ENCODE peak calls at places on chromosomes 6 and 20, in ten cellular contexts. P, W, X, K, U, G, Y, Z, V and R are unnamed samples.

GRCh38 chr20:61668064-61668463 is 397.6 kb downstream of the TAF4 start:
- DNase-seq in P (no peak), W (no peak), X (no peak), K (no peak), U (no peak), G (no peak), Y (no peak), Z (no peak), V (no peak), R (no peak)

GRCh38 chr6:13471184-13471583 is 16.2 kb downstream of the GFOD1 start:
- DNase-seq in P (no peak), W (no peak), X (no peak), K (no peak), U (no peak), G (no peak), Y (no peak), Z (no peak), V (no peak), R (no peak)

GRCh38 chr6:14665827-14666724 is 548.5 kb downstream of the CD83 start:
- DNase-seq in P (no peak), W (no peak), X (peak; percentile 56), K (peak; percentile 69), U (peak; percentile 42), G (no peak), Y (no peak), Z (peak; percentile 79), V (peak; percentile 81), R (peak; percentile 88)

GRCh38 chr6:103047567-103047966 is 1654.1 kb downstream of the GRIK2 start:
- DNase-seq in P (no peak), W (no peak), X (no peak), K (no peak), U (no peak), G (no peak), Y (no peak), Z (no peak), V (no peak), R (no peak)

GRCh38 chr6:111600588-111601440 is 4.9 kb downstream of the TRAF3IP2 start:
- DNase-seq in P (no peak), W (no peak), X (no peak), K (no peak), U (no peak), G (no peak), Y (no peak), Z (no peak), V (no peak), R (no peak)

GRCh38 chr6:129671442-129672344 is 38.3 kb downstream of the ARHGAP18 start:
- DNase-seq in P (peak; percentile 36), W (peak; percentile 57), X (no peak), K (no peak), U (no peak), G (peak; percentile 57), Y (no peak), Z (no peak), V (peak; percentile 80), R (peak; percentile 51)

GRCh38 chr6:5851261-5851757 is 155.4 kb downstream of the NRN1 start:
- DNase-seq in P (peak; percentile 42), W (peak; percentile 59), X (peak; percentile 72), K (no peak), U (peak; percentile 74), G (peak; percentile 64), Y (peak; percentile 68), Z (peak; percentile 7), V (peak; percentile 77), R (no peak)

GRCh38 chr6:135880066-135880972 is 28.8 kb downstream of the PDE7B start:
- DNase-seq in P (peak; percentile 55), W (peak; percentile 43), X (no peak), K (no peak), U (no peak), G (peak; percentile 9), Y (no peak), Z (peak; percentile 38), V (no peak), R (peak; percentile 88)

GRCh38 chr6:150252714-150253444 is 110.0 kb downstream of the PPP1R14C start:
- DNase-seq in P (no peak), W (no peak), X (no peak), K (no peak), U (no peak), G (no peak), Y (no peak), Z (no peak), V (no peak), R (peak; percentile 31)

GRCh38 chr6:144528605-144529425 is 243.7 kb downstream of the UTRN start:
- DNase-seq in P (no peak), W (no peak), X (no peak), K (no peak), U (peak; percentile 37), G (no peak), Y (no peak), Z (no peak), V (no peak), R (peak; percentile 72)

GRCh38 chr20:15220009-15220656 is 882.7 kb upstream of the FLRT3 start:
- DNase-seq in P (no peak), W (no peak), X (no peak), K (no peak), U (no peak), G (no peak), Y (no peak), Z (peak; percentile 6), V (no peak), R (no peak)